ENCODE peak calls at places on chromosomes 12 and 14, in four cellular contexts. J is GM23248, D is amniotic stem cell, L is HT1080. T is an unnamed sample.
A peak's percentile ranks its signal among the peaks of the same experiment; 100 is the strongest.

GRCh38 chr14:29475641-29476040 is 452.0 kb downstream of the PRKD1 start:
- DNase-seq in L (peak; percentile 22), D (no peak), J (peak; percentile 50), T (no peak)

GRCh38 chr12:94735985-94736384 is 85.6 kb upstream of the TMCC3 start:
- DNase-seq in D (no peak), J (no peak), L (no peak), T (no peak)

GRCh38 chr12:122749569-122750332 is 2.9 kb upstream of the DENR start:
- DNase-seq in D (no peak), J (no peak), L (no peak), T (no peak)

GRCh38 chr14:77682158-77682553 is 25.7 kb downstream of the ALKBH1 start:
- DNase-seq in L (peak; percentile 47), D (no peak), J (peak; percentile 62), T (no peak)

GRCh38 chr14:99792551-99793212 is 531 bp upstream of the EML1 start:
- DNase-seq in L (no peak), J (peak; percentile 66), D (no peak), T (no peak)

GRCh38 chr12:23504641-23505399 is 444.6 kb downstream of the SOX5 start:
- DNase-seq in D (no peak), J (no peak), L (no peak), T (no peak)

GRCh38 chr12:26176725-26177124 is 18.6 kb upstream of the SSPN start:
- DNase-seq in J (no peak), D (no peak), L (no peak), T (no peak)

GRCh38 chr12:11795910-11796459 is 146.5 kb downstream of the ETV6 start:
- DNase-seq in L (peak; percentile 95), J (peak; percentile 38), D (no peak), T (peak; percentile 95)

GRCh38 chr12:127445583-127445982 is 821.4 kb upstream of the TMEM132C start:
- DNase-seq in L (no peak), D (no peak), J (no peak), T (no peak)

GRCh38 chr14:72845675-72846074 is 48.2 kb downstream of the DPF3 start:
- DNase-seq in D (no peak), L (no peak), J (no peak), T (no peak)

GRCh38 chr12:48717252-48717695 is 767 bp upstream of the CCNT1 start:
- DNase-seq in L (peak; percentile 11), J (peak; percentile 38), D (no peak), T (no peak)

GRCh38 chr12:71552728-71553501 is 110.7 kb downstream of the ZFC3H1 start:
- DNase-seq in D (no peak), J (no peak), L (no peak), T (no peak)

GRCh38 chr12:94140556-94140955 is 7.8 kb upstream of the PLXNC1 start:
- DNase-seq in D (no peak), J (peak; percentile 22), L (peak; percentile 31), T (no peak)

GRCh38 chr12:89019439-89020120 is 332.7 kb downstream of the DUSP6 start:
- DNase-seq in J (peak; percentile 89), L (peak; percentile 83), D (peak; percentile 81), T (peak; percentile 60)

GRCh38 chr12:12357697-12358476 is 1.0 kb downstream of the BORCS5 start:
- DNase-seq in D (no peak), L (no peak), J (peak; percentile 79), T (no peak)

GRCh38 chr14:100192250-100192671 is 32.8 kb upstream of the DEGS2 start:
- DNase-seq in J (no peak), D (no peak), L (no peak), T (no peak)

GRCh38 chr14:101251812-101252442 is 309.4 kb upstream of the DIO3 start:
- DNase-seq in L (no peak), D (no peak), J (no peak), T (no peak)

GRCh38 chr12:82527165-82527780 is 159.4 kb upstream of the TMTC2 start:
- DNase-seq in L (peak; percentile 46), D (peak; percentile 34), J (peak; percentile 78), T (peak; percentile 34)

GRCh38 chr12:58349161-58349560 is 407.8 kb downstream of the ATP23 start:
- DNase-seq in J (no peak), D (no peak), L (no peak), T (no peak)

GRCh38 chr12:79512068-79512467 is 178.7 kb downstream of the PAWR start:
- DNase-seq in J (no peak), L (no peak), D (no peak), T (no peak)

GRCh38 chr12:54521291-54522062 is 23.9 kb downstream of the NCKAP1L start:
- DNase-seq in L (no peak), J (no peak), D (no peak), T (no peak)

GRCh38 chr14:105090493-105091334 is 25.5 kb upstream of the GPR132 start:
- DNase-seq in L (peak; percentile 71), J (peak; percentile 80), D (peak; percentile 17), T (peak; percentile 49)

GRCh38 chr14:89427426-89428162 is 10.6 kb upstream of the FOXN3 start:
- DNase-seq in D (no peak), J (no peak), L (no peak), T (no peak)

GRCh38 chr14:104968541-104969401 is 9.4 kb downstream of the AHNAK2 start:
- DNase-seq in L (no peak), D (no peak), J (peak; percentile 85), T (no peak)

GRCh38 chr14:100589760-100590469 is 2.7 kb upstream of the BEGAIN start:
- DNase-seq in J (no peak), D (no peak), L (no peak), T (no peak)

GRCh38 chr14:76720382-76720813 is 40.9 kb upstream of the VASH1 start:
- DNase-seq in D (no peak), J (no peak), L (peak; percentile 37), T (no peak)